ENCODE peak calls at places on chromosomes 1 and 21, in four cellular contexts. U is foreskin fibroblast; M is activated CD8-positive, alpha-beta T cell treated with anti-CD3 and anti-CD28 coated beads for 36 hours; R is caudate nucleus. P is an unnamed sample.

GRCh38 chr1:109438798-109439297 is 12.6 kb upstream of the PSMA5 start:
- DNase-seq in M (peak; percentile 35), U (peak; percentile 96), R (no peak), P (no peak)

GRCh38 chr1:223486366-223486765 is 93.2 kb downstream of the CCDC185 start:
- DNase-seq in U (no peak), R (no peak), M (no peak), P (peak; percentile 20)

GRCh38 chr1:182962554-182963115 is 9.7 kb upstream of the SHCBP1L start:
- DNase-seq in U (peak; percentile 95), M (peak; percentile 63), R (peak; percentile 3), P (peak; percentile 73)

GRCh38 chr1:203177471-203178039 is 1.9 kb upstream of the MYBPH start:
- DNase-seq in M (no peak), R (no peak), U (peak; percentile 84), P (no peak)

GRCh38 chr1:3040004-3040403 is 18.7 kb downstream of the ACTRT2 start:
- DNase-seq in R (no peak), M (no peak), U (no peak), P (no peak)

GRCh38 chr21:45253180-45253579 is 34.5 kb downstream of the POFUT2 start:
- DNase-seq in M (no peak), R (no peak), U (no peak), P (no peak)

GRCh38 chr1:151156515-151156819 is at the start of gene TNFAIP8L2:
- DNase-seq in M (peak; percentile 93), U (peak; percentile 13), R (no peak), P (no peak)

GRCh38 chr1:147628441-147628840 is 41.9 kb downstream of the ACP6 start:
- DNase-seq in U (no peak), R (no peak), M (no peak), P (no peak)

GRCh38 chr1:15323989-15324866 is 77.2 kb downstream of the FHAD1 start:
- DNase-seq in U (peak; percentile 27), R (no peak), M (no peak), P (no peak)

GRCh38 chr1:186894415-186894814 is 65.7 kb downstream of the PLA2G4A start:
- DNase-seq in M (no peak), U (no peak), R (no peak), P (no peak)

GRCh38 chr1:57131701-57132394 is 166.0 kb upstream of the C8B start:
- DNase-seq in U (peak; percentile 3), M (no peak), R (no peak), P (no peak)

GRCh38 chr21:41744028-41744940 is 22.6 kb downstream of the RIPK4 start:
- DNase-seq in M (no peak), U (peak; percentile 12), R (no peak), P (no peak)

GRCh38 chr1:206004821-206005220 is 1.6 kb upstream of the RAB7B start:
- DNase-seq in U (no peak), R (no peak), M (no peak), P (no peak)

GRCh38 chr1:32291145-32291707 is 657 bp upstream of the HDAC1 start:
- DNase-seq in R (no peak), M (no peak), U (peak; percentile 55), P (no peak)

GRCh38 chr1:101220906-101221305 is 15.9 kb upstream of the S1PR1 start:
- DNase-seq in U (no peak), M (no peak), R (no peak), P (no peak)

GRCh38 chr21:46597031-46597430 is 7.9 kb downstream of the S100B start:
- DNase-seq in R (no peak), U (no peak), M (no peak), P (no peak)

GRCh38 chr1:235943581-235944114 is 76.9 kb upstream of the LYST start:
- DNase-seq in U (peak; percentile 94), R (no peak), M (no peak), P (no peak)

GRCh38 chr1:225881081-225882007 is 836 bp downstream of the TMEM63A start:
- DNase-seq in M (peak; percentile 73), R (no peak), U (peak; percentile 66), P (no peak)

GRCh38 chr1:184260382-184260781 is 126.4 kb upstream of the C1orf21 start:
- DNase-seq in U (peak; percentile 73), M (no peak), R (no peak), P (no peak)

GRCh38 chr1:93961443-93961842 is 52.2 kb upstream of the GCLM start:
- DNase-seq in M (no peak), U (no peak), R (no peak), P (no peak)

GRCh38 chr1:221794079-221794670 is 52.3 kb upstream of the DUSP10 start:
- DNase-seq in M (peak; percentile 71), U (peak; percentile 55), R (no peak), P (no peak)

GRCh38 chr1:225928186-225929175 is 4.4 kb upstream of the PYCR2 start:
- DNase-seq in R (no peak), U (no peak), M (peak; percentile 38), P (no peak)

GRCh38 chr1:181469829-181470228 is 13.5 kb upstream of the CACNA1E start:
- DNase-seq in U (peak; percentile 47), M (no peak), R (no peak), P (no peak)

GRCh38 chr1:36155560-36156328 is at the start of gene MAP7D1:
- DNase-seq in M (peak; percentile 89), R (peak; percentile 89), U (peak; percentile 95), P (peak; percentile 72)

GRCh38 chr1:53512807-53513755 is 53.9 kb downstream of the DMRTB1 start:
- DNase-seq in M (no peak), U (no peak), R (no peak), P (no peak)

GRCh38 chr21:15084668-15085067 is 19.9 kb upstream of the NRIP1 start:
- DNase-seq in U (no peak), R (no peak), M (no peak), P (no peak)

GRCh38 chr1:1291611-1292441 is 11.6 kb downstream of the SCNN1D start:
- DNase-seq in R (no peak), M (peak; percentile 84), U (peak; percentile 75), P (peak; percentile 90)

GRCh38 chr1:39089811-39090519 is 63.8 kb downstream of the NDUFS5 start:
- DNase-seq in R (peak; percentile 63), M (no peak), U (peak; percentile 72), P (no peak)

GRCh38 chr1:21319447-21320407 is 29.5 kb upstream of the ECE1 start:
- DNase-seq in M (no peak), U (no peak), R (no peak), P (no peak)

GRCh38 chr1:205332015-205332791 is 10.7 kb upstream of the NUAK2 start:
- DNase-seq in R (no peak), U (no peak), M (no peak), P (no peak)

GRCh38 chr1:15406911-15407559 is 2.7 kb upstream of the EFHD2 start:
- DNase-seq in M (no peak), U (peak; percentile 90), R (no peak), P (no peak)

GRCh38 chr1:26237230-26237966 is 3.4 kb downstream of the CEP85 start:
- DNase-seq in R (no peak), M (no peak), U (peak; percentile 26), P (no peak)